ENCODE peak calls at places on chromosomes 11 and 22, in eight cellular contexts. S is RKO, N is pancreas, W is epithelial cell of esophagus, H is posterior cingulate gyrus, B is PC-9, D is NCI-H1417 treated with DMSO at 0.1 percent for 48 hours, C is heart left ventricle. Z is an unnamed sample.

GRCh38 chr11:86696004-86696403 is 23.6 kb upstream of the ME3 start:
- DNase-seq in S (peak; percentile 78), N (no peak), W (peak; percentile 94), H (no peak), B (peak; percentile 96), D (no peak), C (no peak), Z (no peak)

GRCh38 chr11:103927535-103927934 is 108.9 kb upstream of the DDI1 start:
- DNase-seq in S (peak; percentile 40), N (no peak), W (peak; percentile 43), H (no peak), B (peak; percentile 23), D (no peak), C (no peak), Z (no peak)

GRCh38 chr11:87266751-87267150 is 229.0 kb downstream of the TMEM135 start:
- DNase-seq in S (no peak), N (no peak), W (peak; percentile 36), H (no peak), B (no peak), D (no peak), C (no peak), Z (no peak)

GRCh38 chr11:44632466-44633123 is 67.1 kb downstream of the CD82 start:
- DNase-seq in S (no peak), N (no peak), W (peak; percentile 47), H (peak; percentile 46), B (no peak), D (no peak), C (no peak), Z (no peak)

GRCh38 chr22:42991010-42991651 is 23.8 kb downstream of the PACSIN2 start:
- DNase-seq in S (peak; percentile 31), N (peak; percentile 73), W (peak; percentile 45), H (no peak), B (peak; percentile 77), D (no peak), C (no peak), Z (no peak)

GRCh38 chr22:44728761-44729261 is 23.6 kb upstream of the ARHGAP8 start:
- DNase-seq in S (no peak), N (no peak), W (no peak), H (no peak), B (peak; percentile 28), D (no peak), C (peak; percentile 62), Z (peak; percentile 76)

GRCh38 chr22:17257091-17257490 is 37.9 kb upstream of the ADA2 start:
- DNase-seq in S (no peak), N (no peak), W (no peak), H (no peak), B (no peak), D (no peak), C (no peak), Z (no peak)

GRCh38 chr11:70111269-70112016 is 33.3 kb downstream of the ANO1 start:
- DNase-seq in S (peak; percentile 38), N (peak; percentile 25), W (no peak), H (no peak), B (peak; percentile 73), D (no peak), C (peak; percentile 82), Z (peak; percentile 91)

GRCh38 chr22:17514092-17514491 is 49.2 kb upstream of the SLC25A18 start:
- DNase-seq in S (no peak), N (no peak), W (no peak), H (no peak), B (no peak), D (no peak), C (no peak), Z (no peak)

GRCh38 chr11:442611-443081 is 835 bp upstream of the ANO9 start:
- DNase-seq in S (no peak), N (no peak), W (no peak), H (no peak), B (no peak), D (no peak), C (no peak), Z (peak; percentile 63)

GRCh38 chr22:23179381-23180294 is 671 bp upstream of the BCR start:
- DNase-seq in S (no peak), N (peak; percentile 40), W (peak; percentile 39), H (no peak), B (no peak), D (no peak), C (peak; percentile 59), Z (peak; percentile 85)

GRCh38 chr22:26406118-26406517 is 22.9 kb upstream of the ASPHD2 start:
- DNase-seq in S (peak; percentile 40), N (no peak), W (no peak), H (no peak), B (no peak), D (no peak), C (no peak), Z (no peak)

GRCh38 chr22:50506611-50507420 is 686 bp downstream of the LMF2 start:
- DNase-seq in S (peak; percentile 65), N (peak; percentile 76), W (no peak), H (no peak), B (no peak), D (peak; percentile 49), C (no peak), Z (no peak)